ENCODE peak calls at places on chromosome 12, in four cellular contexts. One of them, this sample, is unnamed.

GRCh38 chr12:88897723-88898122 is 317.5 kb upstream of the KITLG start:
- DNase-seq in WTC11: no peak
- DNase-seq in head of caudate nucleus: no peak
- DNase-seq in C1 segment of cervical spinal cord: no peak
- DNase-seq in this sample: no peak

GRCh38 chr12:119809023-119809422 is 68.1 kb downstream of the CIT start:
- DNase-seq in WTC11: no peak
- DNase-seq in head of caudate nucleus: no peak
- DNase-seq in C1 segment of cervical spinal cord: no peak
- DNase-seq in this sample: no peak

GRCh38 chr12:29164477-29165163 is 15.5 kb downstream of the FAR2 start:
- DNase-seq in WTC11: no peak
- DNase-seq in head of caudate nucleus: no peak
- DNase-seq in C1 segment of cervical spinal cord: no peak
- DNase-seq in this sample: no peak

GRCh38 chr12:55666508-55666907 is 29.8 kb downstream of the OR10P1 start:
- DNase-seq in WTC11: no peak
- DNase-seq in head of caudate nucleus: no peak
- DNase-seq in C1 segment of cervical spinal cord: no peak
- DNase-seq in this sample: no peak

GRCh38 chr12:122646568-122647220 is 56.5 kb downstream of the HCAR2 start:
- DNase-seq in WTC11: no peak
- DNase-seq in head of caudate nucleus: no peak
- DNase-seq in C1 segment of cervical spinal cord: no peak
- DNase-seq in this sample: no peak

GRCh38 chr12:95218164-95218851 is 701 bp downstream of the VEZT start:
- DNase-seq in WTC11: no peak
- DNase-seq in head of caudate nucleus: no peak
- DNase-seq in C1 segment of cervical spinal cord: no peak
- DNase-seq in this sample: no peak

GRCh38 chr12:115203661-115204060 is 519.7 kb upstream of the TBX3 start:
- DNase-seq in WTC11: no peak
- DNase-seq in head of caudate nucleus: no peak
- DNase-seq in C1 segment of cervical spinal cord: no peak
- DNase-seq in this sample: no peak

GRCh38 chr12:19095869-19096480 is 33.6 kb upstream of the PLEKHA5 start:
- DNase-seq in WTC11: no peak
- DNase-seq in head of caudate nucleus: no peak
- DNase-seq in C1 segment of cervical spinal cord: no peak
- DNase-seq in this sample: no peak

GRCh38 chr12:69274861-69275260 is 35.5 kb downstream of the CPSF6 start:
- DNase-seq in WTC11: no peak
- DNase-seq in head of caudate nucleus: no peak
- DNase-seq in C1 segment of cervical spinal cord: no peak
- DNase-seq in this sample: no peak

GRCh38 chr12:100447405-100447804 is 26.3 kb upstream of the NR1H4 start:
- DNase-seq in WTC11: no peak
- DNase-seq in head of caudate nucleus: no peak
- DNase-seq in C1 segment of cervical spinal cord: no peak
- DNase-seq in this sample: no peak

GRCh38 chr12:76633415-76633814 is 73.8 kb upstream of the OSBPL8 start:
- DNase-seq in WTC11: no peak
- DNase-seq in head of caudate nucleus: no peak
- DNase-seq in C1 segment of cervical spinal cord: no peak
- DNase-seq in this sample: no peak

GRCh38 chr12:51891843-51892242 is 3.9 kb downstream of the ANKRD33 start:
- DNase-seq in WTC11: no peak
- DNase-seq in head of caudate nucleus: no peak
- DNase-seq in C1 segment of cervical spinal cord: no peak
- DNase-seq in this sample: no peak

GRCh38 chr12:66683073-66683472 is 4.2 kb upstream of the GRIP1 start:
- DNase-seq in WTC11: no peak
- DNase-seq in head of caudate nucleus: no peak
- DNase-seq in C1 segment of cervical spinal cord: no peak
- DNase-seq in this sample: no peak

GRCh38 chr12:69821032-69821431 is 4.0 kb upstream of the MYRFL start:
- DNase-seq in WTC11: no peak
- DNase-seq in head of caudate nucleus: no peak
- DNase-seq in C1 segment of cervical spinal cord: no peak
- DNase-seq in this sample: no peak

GRCh38 chr12:91877022-91877421 is 268.6 kb downstream of the BTG1 start:
- DNase-seq in WTC11: no peak
- DNase-seq in head of caudate nucleus: no peak
- DNase-seq in C1 segment of cervical spinal cord: no peak
- DNase-seq in this sample: peak; percentile 66

GRCh38 chr12:50283924-50284236 is 560 bp upstream of the LIMA1 start:
- DNase-seq in WTC11: no peak
- DNase-seq in head of caudate nucleus: no peak
- DNase-seq in C1 segment of cervical spinal cord: no peak
- DNase-seq in this sample: no peak

GRCh38 chr12:65528127-65528526 is 249.6 kb downstream of the MSRB3 start:
- DNase-seq in WTC11: no peak
- DNase-seq in head of caudate nucleus: no peak
- DNase-seq in C1 segment of cervical spinal cord: no peak
- DNase-seq in this sample: no peak

GRCh38 chr12:12628013-12628412 is 16.3 kb downstream of the CREBL2 start:
- DNase-seq in WTC11: no peak
- DNase-seq in head of caudate nucleus: no peak
- DNase-seq in C1 segment of cervical spinal cord: no peak
- DNase-seq in this sample: no peak

GRCh38 chr12:34402899-34403705 is 380.8 kb downstream of the ALG10 start:
- DNase-seq in WTC11: peak; percentile 2
- DNase-seq in head of caudate nucleus: peak; percentile 13
- DNase-seq in C1 segment of cervical spinal cord: no peak
- DNase-seq in this sample: peak; percentile 30

GRCh38 chr12:124567035-124567672 is at the start of gene NCOR2:
- DNase-seq in WTC11: no peak
- DNase-seq in head of caudate nucleus: no peak
- DNase-seq in C1 segment of cervical spinal cord: peak; percentile 75
- DNase-seq in this sample: no peak

GRCh38 chr12:99915251-99916082 is 69.3 kb downstream of the ANKS1B start:
- DNase-seq in WTC11: no peak
- DNase-seq in head of caudate nucleus: no peak
- DNase-seq in C1 segment of cervical spinal cord: no peak
- DNase-seq in this sample: no peak

GRCh38 chr12:52336641-52337040 is 15.4 kb upstream of the KRT83 start:
- DNase-seq in WTC11: no peak
- DNase-seq in head of caudate nucleus: no peak
- DNase-seq in C1 segment of cervical spinal cord: no peak
- DNase-seq in this sample: no peak

GRCh38 chr12:94245984-94246383 is 97.6 kb downstream of the PLXNC1 start:
- DNase-seq in WTC11: no peak
- DNase-seq in head of caudate nucleus: no peak
- DNase-seq in C1 segment of cervical spinal cord: no peak
- DNase-seq in this sample: no peak

GRCh38 chr12:30824311-30824710 is 69.6 kb upstream of the CAPRIN2 start:
- DNase-seq in WTC11: no peak
- DNase-seq in head of caudate nucleus: no peak
- DNase-seq in C1 segment of cervical spinal cord: no peak
- DNase-seq in this sample: no peak